ENCODE peak calls at places on chromosomes 1 and 21, in eight cellular contexts. S, F, J, N, A, K, P and I are unnamed samples.

GRCh38 chr1:119799599-119800177 is 11.6 kb downstream of the REG4 start:
- DNase-seq in S (no peak), F (no peak), J (no peak), N (no peak), A (no peak), K (no peak), P (no peak), I (no peak)

GRCh38 chr1:9251501-9251900 is 16.9 kb downstream of the H6PD start:
- DNase-seq in S (no peak), F (no peak), J (no peak), N (no peak), A (no peak), K (no peak), P (no peak), I (no peak)

GRCh38 chr1:40840526-40841323 is 21.4 kb downstream of the CITED4 start:
- DNase-seq in S (no peak), F (no peak), J (no peak), N (no peak), A (no peak), K (no peak), P (no peak), I (no peak)

GRCh38 chr1:204465469-204466415 is 28.9 kb downstream of the PIK3C2B start:
- DNase-seq in S (no peak), F (no peak), J (no peak), N (no peak), A (peak), K (no peak), P (no peak), I (peak)

GRCh38 chr1:104855550-104855949 is 1105.9 kb downstream of the AMY1C start:
- DNase-seq in S (no peak), F (no peak), J (no peak), N (no peak), A (no peak), K (no peak), P (no peak), I (no peak)

GRCh38 chr1:227298532-227299174 is 19.6 kb downstream of the CDC42BPA start:
- DNase-seq in S (no peak), F (no peak), J (no peak), N (no peak), A (no peak), K (no peak), P (no peak), I (no peak)

GRCh38 chr21:39451332-39452206 is at the start of gene SH3BGR:
- DNase-seq in S (no peak), F (peak), J (no peak), N (no peak), A (no peak), K (no peak), P (peak), I (no peak)

GRCh38 chr1:97190326-97190725 is 468.7 kb downstream of the PTBP2 start:
- DNase-seq in S (no peak), F (no peak), J (no peak), N (no peak), A (no peak), K (no peak), P (no peak), I (no peak)

GRCh38 chr1:243420968-243421675 is 165.3 kb downstream of the SDCCAG8 start:
- DNase-seq in S (no peak), F (peak), J (no peak), N (no peak), A (no peak), K (peak), P (no peak), I (no peak)

GRCh38 chr1:59354754-59355337 is 58.0 kb downstream of the FGGY start:
- DNase-seq in S (no peak), F (no peak), J (no peak), N (no peak), A (no peak), K (no peak), P (peak), I (peak)

GRCh38 chr1:205257735-205258134 is 30.0 kb downstream of the TMCC2 start:
- DNase-seq in S (no peak), F (peak), J (no peak), N (no peak), A (no peak), K (no peak), P (no peak), I (no peak)

GRCh38 chr1:59814180-59814900 is 409 bp upstream of the HOOK1 start:
- DNase-seq in S (peak), F (peak), J (peak), N (peak), A (peak), K (no peak), P (peak), I (peak)

GRCh38 chr1:87120779-87121178 is 206.3 kb downstream of the HS2ST1 start:
- DNase-seq in S (no peak), F (no peak), J (no peak), N (peak), A (no peak), K (no peak), P (no peak), I (no peak)

GRCh38 chr1:55554611-55555010 is 339.4 kb upstream of the USP24 start:
- DNase-seq in S (no peak), F (no peak), J (no peak), N (no peak), A (no peak), K (no peak), P (no peak), I (no peak)

GRCh38 chr1:240027059-240027462 is 64.6 kb upstream of the FMN2 start:
- DNase-seq in S (no peak), F (peak), J (no peak), N (peak), A (no peak), K (no peak), P (peak), I (peak)

GRCh38 chr1:19656780-19657475 is 7.7 kb upstream of the HTR6 start:
- DNase-seq in S (no peak), F (no peak), J (no peak), N (no peak), A (no peak), K (no peak), P (no peak), I (no peak)

GRCh38 chr1:59061876-59062275 is 235.0 kb upstream of the FGGY start:
- DNase-seq in S (no peak), F (peak), J (peak), N (peak), A (no peak), K (no peak), P (peak), I (no peak)

GRCh38 chr1:193322218-193322617 is 135.8 kb upstream of the B3GALT2 start:
- DNase-seq in S (no peak), F (no peak), J (no peak), N (no peak), A (no peak), K (no peak), P (no peak), I (no peak)

GRCh38 chr1:204480515-204480914 is 14.1 kb downstream of the PIK3C2B start:
- DNase-seq in S (no peak), F (no peak), J (no peak), N (no peak), A (peak), K (no peak), P (no peak), I (peak)

GRCh38 chr1:198534540-198535413 is 5.7 kb downstream of the ATP6V1G3 start:
- DNase-seq in S (no peak), F (no peak), J (no peak), N (no peak), A (no peak), K (no peak), P (no peak), I (no peak)

GRCh38 chr21:42524341-42525227 is 10.9 kb downstream of the SLC37A1 start:
- DNase-seq in S (no peak), F (no peak), J (peak), N (no peak), A (peak), K (no peak), P (peak), I (peak)

GRCh38 chr1:150420560-150421265 is 56.8 kb downstream of the RPRD2 start:
- DNase-seq in S (no peak), F (no peak), J (no peak), N (no peak), A (no peak), K (no peak), P (no peak), I (no peak)

GRCh38 chr1:243315455-243315854 is 59.6 kb downstream of the SDCCAG8 start:
- DNase-seq in S (no peak), F (no peak), J (no peak), N (no peak), A (no peak), K (no peak), P (no peak), I (no peak)

GRCh38 chr1:230121950-230122349 is 54.9 kb downstream of the GALNT2 start:
- DNase-seq in S (no peak), F (no peak), J (no peak), N (no peak), A (no peak), K (no peak), P (no peak), I (no peak)

GRCh38 chr1:184379111-184379752 is 7.6 kb upstream of the C1orf21 start:
- DNase-seq in S (no peak), F (no peak), J (no peak), N (no peak), A (no peak), K (no peak), P (no peak), I (no peak)

GRCh38 chr1:47931395-47931794 is 65.8 kb downstream of the TRABD2B start:
- DNase-seq in S (no peak), F (no peak), J (no peak), N (no peak), A (no peak), K (no peak), P (no peak), I (no peak)

GRCh38 chr1:63318255-63319068 is 3.9 kb upstream of the FOXD3 start:
- DNase-seq in S (no peak), F (no peak), J (no peak), N (no peak), A (no peak), K (no peak), P (no peak), I (peak)

GRCh38 chr1:31708324-31708723 is 4.5 kb upstream of the COL16A1 start:
- DNase-seq in S (no peak), F (no peak), J (no peak), N (no peak), A (no peak), K (no peak), P (no peak), I (no peak)

GRCh38 chr1:65605621-65606020 is 185.2 kb downstream of the LEPR start:
- DNase-seq in S (no peak), F (no peak), J (no peak), N (no peak), A (no peak), K (no peak), P (no peak), I (no peak)